ENCODE peak calls at places on chromosomes 11 and 22, in seven cellular contexts. H is fibroblast of lung, X is esophagus squamous epithelium, J is A549, Y is PC-3, T is caudate nucleus, E is IMR-90. K is an unnamed sample.

GRCh38 chr11:96782632-96783031 is 392.8 kb downstream of the JRKL start:
- DNase-seq in H (no peak), X (no peak), J (no peak), Y (peak), T (no peak), E (no peak), K (no peak)

GRCh38 chr11:10324474-10324873 is 19.6 kb downstream of the ADM start:
- DNase-seq in H (no peak), X (no peak), J (no peak), Y (no peak), T (no peak), E (peak), K (no peak)

GRCh38 chr11:23022854-23023253 is 162.6 kb upstream of the CCDC179 start:
- DNase-seq in H (no peak), X (no peak), J (no peak), Y (no peak), T (no peak), E (no peak), K (no peak)

GRCh38 chr22:22903355-22903777 is 15.8 kb downstream of the IGLL5 start:
- DNase-seq in H (no peak), X (no peak), J (no peak), Y (no peak), T (no peak), E (no peak), K (no peak)

GRCh38 chr22:22130956-22131355 is 113.6 kb upstream of the VPREB1 start:
- DNase-seq in H (no peak), X (no peak), J (no peak), Y (no peak), T (no peak), E (no peak), K (no peak)

GRCh38 chr11:68433541-68433940 is 27.0 kb upstream of the PPP6R3 start:
- DNase-seq in H (no peak), X (no peak), J (no peak), Y (no peak), T (no peak), E (no peak), K (no peak)

GRCh38 chr22:43090130-43090789 is 1.1 kb upstream of the TTLL1 start:
- DNase-seq in H (peak), X (no peak), J (peak), Y (peak), T (peak), E (peak), K (peak)

GRCh38 chr22:23670378-23671295 is 20.2 kb upstream of the RGL4 start:
- DNase-seq in H (no peak), X (no peak), J (no peak), Y (no peak), T (peak), E (no peak), K (no peak)

GRCh38 chr11:67490727-67491065 is 7.9 kb downstream of the AIP start:
- DNase-seq in H (no peak), X (no peak), J (no peak), Y (no peak), T (no peak), E (no peak), K (no peak)

GRCh38 chr11:18203723-18204122 is 31.1 kb downstream of the MRGPRX4 start:
- DNase-seq in H (no peak), X (no peak), J (peak), Y (peak), T (no peak), E (peak), K (no peak)

GRCh38 chr11:6538892-6539291 is 41.8 kb downstream of the DNHD1 start:
- DNase-seq in H (no peak), X (no peak), J (no peak), Y (no peak), T (no peak), E (no peak), K (no peak)

GRCh38 chr11:34269031-34269430 is 88.8 kb downstream of the ABTB2 start:
- DNase-seq in H (peak), X (no peak), J (no peak), Y (no peak), T (no peak), E (no peak), K (no peak)

GRCh38 chr22:23180893-23181762 is 819 bp downstream of the BCR start:
- DNase-seq in H (no peak), X (no peak), J (peak), Y (peak), T (no peak), E (no peak), K (no peak)

GRCh38 chr22:42747701-42748513 is 27.2 kb upstream of the A4GALT start:
- DNase-seq in H (peak), X (no peak), J (no peak), Y (no peak), T (no peak), E (peak), K (no peak)

GRCh38 chr11:83782329-83782728 is 496.2 kb upstream of the CCDC90B start:
- DNase-seq in H (no peak), X (no peak), J (no peak), Y (no peak), T (no peak), E (no peak), K (no peak)

GRCh38 chr22:46052801-46053562 is 76.0 kb upstream of the WNT7B start:
- DNase-seq in H (peak), X (no peak), J (no peak), Y (peak), T (peak), E (no peak), K (no peak)

GRCh38 chr22:19287889-19288288 is 3.6 kb downstream of the CLTCL1 start:
- DNase-seq in H (peak), X (no peak), J (peak), Y (peak), T (no peak), E (peak), K (no peak)

GRCh38 chr11:100774859-100775258 is 87.8 kb downstream of the ARHGAP42 start:
- DNase-seq in H (no peak), X (no peak), J (no peak), Y (no peak), T (no peak), E (no peak), K (no peak)

GRCh38 chr11:14973621-14974020 is 1.5 kb upstream of the CALCA start:
- DNase-seq in H (peak), X (no peak), J (no peak), Y (no peak), T (no peak), E (peak), K (no peak)

GRCh38 chr11:34602245-34602644 is 18.6 kb upstream of the EHF start:
- DNase-seq in H (no peak), X (no peak), J (no peak), Y (no peak), T (no peak), E (no peak), K (no peak)

GRCh38 chr11:27926981-27927481 is 180.9 kb downstream of the KIF18A start:
- DNase-seq in H (peak), X (no peak), J (peak), Y (peak), T (no peak), E (peak), K (no peak)

GRCh38 chr22:33529424-33530113 is 390.7 kb downstream of the LARGE1 start:
- DNase-seq in H (peak), X (no peak), J (no peak), Y (peak), T (no peak), E (peak), K (no peak)

GRCh38 chr11:44817207-44817944 is 90.6 kb downstream of the TSPAN18 start:
- DNase-seq in H (peak), X (no peak), J (no peak), Y (no peak), T (no peak), E (peak), K (no peak)

GRCh38 chr11:61955031-61955415 is 4.9 kb downstream of the BEST1 start:
- DNase-seq in H (peak), X (no peak), J (peak), Y (no peak), T (no peak), E (peak), K (no peak)

GRCh38 chr11:58770627-58771457 is 39.1 kb upstream of the GLYAT start:
- DNase-seq in H (peak), X (no peak), J (peak), Y (peak), T (no peak), E (peak), K (peak)

GRCh38 chr22:42754658-42755057 is 34.0 kb upstream of the A4GALT start:
- DNase-seq in H (peak), X (no peak), J (peak), Y (peak), T (no peak), E (peak), K (no peak)

GRCh38 chr11:61542024-61542461 is 33.5 kb downstream of the LRRC10B start:
- DNase-seq in H (no peak), X (no peak), J (no peak), Y (no peak), T (peak), E (no peak), K (no peak)

GRCh38 chr11:86589204-86589603 is 83.2 kb downstream of the ME3 start:
- DNase-seq in H (no peak), X (no peak), J (no peak), Y (no peak), T (no peak), E (no peak), K (no peak)
- H3K27ac ChIP-seq in H (no peak), X (peak), J (peak), Y (no peak), T (no peak), E (no peak), K (no peak)

DNA sequence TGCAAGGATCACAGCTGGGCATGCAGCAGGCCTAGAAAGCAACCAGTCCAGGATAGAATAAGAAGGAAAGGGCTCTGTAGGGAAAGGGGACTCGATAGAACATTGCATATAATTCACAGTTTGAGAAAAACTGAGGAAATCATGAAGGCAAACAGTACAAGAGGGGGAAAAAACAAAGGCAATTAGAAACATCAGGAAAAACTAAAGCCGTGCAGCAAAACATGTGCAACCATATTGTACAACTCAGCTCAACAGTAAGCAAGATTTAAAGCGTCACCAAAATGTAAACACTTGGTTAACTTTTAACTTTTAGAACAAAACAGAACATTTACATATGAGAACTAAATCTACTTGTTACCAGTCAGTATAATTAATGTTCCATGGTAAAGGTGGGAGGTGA is 8.5 kb downstream of the APOL3 start:
- DNase-seq in H (no peak), X (no peak), J (no peak), Y (no peak), T (no peak), E (no peak), K (no peak)
- H3K27ac ChIP-seq in H (no peak), X (peak), J (no peak), Y (no peak), T (no peak), E (no peak), K (no peak)

GRCh38 chr22:37404126-37404525 is 23.2 kb downstream of the ELFN2 start:
- DNase-seq in H (no peak), X (no peak), J (no peak), Y (no peak), T (no peak), E (no peak), K (no peak)

GRCh38 chr22:37401401-37401859 is 25.8 kb downstream of the ELFN2 start:
- DNase-seq in H (peak), X (no peak), J (no peak), Y (no peak), T (no peak), E (peak), K (no peak)

GRCh38 chr22:37403267-37403960 is 23.9 kb downstream of the ELFN2 start:
- DNase-seq in H (no peak), X (no peak), J (no peak), Y (no peak), T (no peak), E (no peak), K (no peak)

GRCh38 chr22:37400719-37401118 is 26.6 kb downstream of the ELFN2 start:
- DNase-seq in H (no peak), X (no peak), J (no peak), Y (peak), T (no peak), E (no peak), K (no peak)

GRCh38 chr22:37401861-37402506 is 25.3 kb downstream of the ELFN2 start:
- DNase-seq in H (no peak), X (no peak), J (no peak), Y (no peak), T (no peak), E (no peak), K (no peak)
- H3K27ac ChIP-seq in H (no peak), X (no peak), J (no peak), Y (no peak), T (no peak), E (no peak), K (no peak)

GRCh38 chr11:69697861-69698260 is 6.0 kb downstream of the FGF19 start:
- DNase-seq in H (no peak), X (no peak), J (no peak), Y (no peak), T (no peak), E (no peak), K (no peak)

GRCh38 chr11:69699213-69699612 is 4.6 kb downstream of the FGF19 start:
- DNase-seq in H (no peak), X (no peak), J (no peak), Y (no peak), T (no peak), E (no peak), K (no peak)

GRCh38 chr11:69697489-69697843 is 6.4 kb downstream of the FGF19 start:
- DNase-seq in H (no peak), X (no peak), J (no peak), Y (no peak), T (no peak), E (no peak), K (no peak)

GRCh38 chr11:69696749-69697488 is 6.9 kb downstream of the FGF19 start:
- DNase-seq in H (no peak), X (no peak), J (no peak), Y (peak), T (no peak), E (no peak), K (no peak)

DNA sequence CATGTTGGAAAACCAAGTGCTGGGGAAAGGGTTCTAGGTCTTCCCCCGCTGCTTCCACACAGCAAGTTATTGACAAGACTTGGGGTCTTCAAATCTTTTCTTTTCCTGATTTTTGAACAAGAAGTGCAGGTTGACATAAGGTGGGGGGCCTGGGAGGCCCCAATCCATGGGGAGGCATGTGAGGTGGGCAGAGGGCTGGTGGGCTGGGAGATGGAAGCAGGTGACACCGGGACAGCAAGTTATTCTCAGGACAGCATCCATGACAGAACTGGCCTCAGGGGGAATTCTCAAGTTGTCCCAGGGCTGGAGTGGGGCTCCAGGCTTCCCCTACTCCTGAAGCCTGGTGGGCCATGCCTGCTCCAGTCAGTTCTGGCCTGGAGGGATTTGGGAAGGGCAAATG is 5.5 kb downstream of the FGF19 start:
- DNase-seq in H (no peak), X (no peak), J (no peak), Y (no peak), T (no peak), E (no peak), K (no peak)
- H3K27ac ChIP-seq in H (no peak), X (no peak), J (no peak), Y (no peak), T (no peak), E (no peak), K (no peak)

DNA sequence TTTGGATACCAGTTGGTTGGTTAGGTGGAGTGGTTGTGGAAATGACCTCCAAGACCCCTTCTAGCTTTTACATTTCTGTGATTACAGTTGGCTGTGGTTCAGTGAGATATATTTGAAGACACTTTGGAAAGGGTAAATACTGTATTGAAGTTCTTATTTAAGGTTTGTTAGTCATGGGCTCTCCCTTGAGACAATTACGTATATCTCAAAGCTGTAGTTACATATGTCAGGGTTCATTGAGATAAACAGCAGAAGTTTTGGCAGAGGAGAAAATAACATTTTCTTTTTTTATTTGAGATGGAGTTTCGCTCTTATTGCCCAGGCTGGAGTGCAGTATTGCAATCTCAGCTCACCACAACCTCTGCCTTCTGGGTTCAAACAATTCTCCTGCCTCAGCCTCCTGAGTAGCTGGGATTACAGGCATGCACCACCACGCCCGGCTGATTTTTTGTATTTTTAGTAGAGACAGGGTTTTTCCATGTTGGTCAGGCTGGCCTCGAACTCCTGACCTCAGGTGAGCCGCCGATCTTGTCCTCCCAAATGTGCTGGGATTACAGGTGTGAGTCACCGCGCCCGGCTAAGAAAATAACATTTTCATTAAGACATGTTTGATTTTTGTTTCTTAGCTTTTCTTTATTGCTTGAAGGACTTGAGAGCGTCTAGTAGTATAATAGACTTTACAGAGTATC is 1.9 kb downstream of the RNF121 start:
- DNase-seq in H (no peak), X (no peak), J (no peak), Y (no peak), T (no peak), E (no peak), K (no peak)
- H3K27ac ChIP-seq in H (no peak), X (no peak), J (peak), Y (no peak), T (no peak), E (no peak), K (no peak)

GRCh38 chr11:123206671-123207421 is 11.8 kb upstream of the CLMP start:
- DNase-seq in H (peak), X (no peak), J (no peak), Y (no peak), T (no peak), E (peak), K (no peak)

GRCh38 chr11:123202155-123202714 is 7.2 kb upstream of the CLMP start:
- DNase-seq in H (peak), X (no peak), J (no peak), Y (no peak), T (no peak), E (peak), K (no peak)

GRCh38 chr11:123202723-123203122 is 7.7 kb upstream of the CLMP start:
- DNase-seq in H (no peak), X (no peak), J (no peak), Y (no peak), T (no peak), E (no peak), K (no peak)

GRCh38 chr11:123203934-123204333 is 8.9 kb upstream of the CLMP start:
- DNase-seq in H (peak), X (no peak), J (no peak), Y (no peak), T (no peak), E (peak), K (no peak)

DNA sequence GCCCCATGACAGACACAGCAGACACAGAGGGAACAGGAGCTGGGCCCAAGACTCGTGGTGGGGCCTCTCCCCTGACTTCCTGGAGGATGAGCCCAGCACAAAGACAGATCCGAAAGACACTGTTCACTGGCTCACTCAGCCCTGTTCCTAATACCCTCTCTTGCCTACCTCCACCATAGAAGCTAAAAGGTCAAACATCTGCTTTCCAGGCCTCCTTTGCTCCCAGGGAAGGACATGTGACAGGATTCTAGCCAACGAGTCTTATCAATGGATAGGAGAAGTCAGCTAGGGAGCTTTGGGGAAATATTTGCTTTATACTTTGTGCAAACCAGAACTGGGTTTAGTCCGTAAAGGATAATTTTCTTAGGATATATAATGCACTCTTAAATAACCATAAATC is 8.4 kb upstream of the CLMP start:
- DNase-seq in H (no peak), X (no peak), J (no peak), Y (no peak), T (no peak), E (no peak), K (no peak)
- H3K27ac ChIP-seq in H (no peak), X (peak), J (no peak), Y (no peak), T (no peak), E (no peak), K (no peak)

GRCh38 chr11:76265771-76266241 is 59.5 kb upstream of the WNT11 start:
- DNase-seq in H (peak), X (no peak), J (no peak), Y (no peak), T (no peak), E (no peak), K (no peak)
- H3K27ac ChIP-seq in H (no peak), X (peak), J (no peak), Y (peak), T (no peak), E (no peak), K (no peak)

DNA sequence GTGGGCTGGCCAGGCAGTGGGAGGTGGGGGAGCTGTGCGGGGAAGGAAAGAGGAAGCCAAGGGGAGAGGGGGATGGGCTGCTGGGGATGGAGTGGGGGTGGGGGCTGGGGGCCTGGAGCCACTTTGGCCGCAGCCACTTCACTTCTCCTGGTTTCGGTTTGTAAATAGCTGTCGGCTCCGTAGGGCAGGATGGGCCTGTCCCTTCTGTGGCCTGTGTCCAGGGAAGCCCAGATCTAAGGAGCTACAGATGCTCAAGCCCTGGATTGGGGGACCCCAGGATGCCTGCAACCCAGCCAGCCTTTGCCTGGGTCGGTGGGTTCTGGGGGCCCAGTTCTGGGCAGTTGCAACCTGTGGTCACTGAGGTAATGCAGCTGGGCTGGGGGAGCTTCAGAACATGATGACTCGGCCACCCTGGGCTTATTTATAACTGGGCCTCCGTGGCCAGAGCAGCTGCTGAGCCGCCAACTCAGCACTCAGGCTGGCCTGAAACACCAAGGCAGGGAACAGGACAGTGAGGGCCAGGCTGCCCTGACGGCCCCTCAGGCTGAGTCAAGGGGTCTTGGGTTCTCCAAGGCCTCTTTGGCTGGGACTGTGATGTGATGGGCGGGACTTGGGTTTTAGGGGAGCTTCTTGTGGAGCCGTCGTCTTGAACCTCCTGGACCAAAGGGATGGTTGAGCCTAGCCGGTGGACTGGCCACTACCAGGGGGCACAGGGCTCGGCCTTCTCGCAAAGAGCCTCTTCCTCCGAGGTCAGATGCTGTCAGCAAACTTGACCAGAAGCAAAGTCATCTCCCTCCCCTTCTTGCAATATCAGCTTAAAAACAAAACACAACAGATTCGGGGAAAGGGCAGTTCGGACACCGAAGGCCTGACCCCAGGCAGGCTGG is 15.0 kb upstream of the SLC39A13 start:
- DNase-seq in H (peak), X (no peak), J (no peak), Y (no peak), T (no peak), E (peak), K (no peak)
- H3K27ac ChIP-seq in H (peak), X (peak), J (no peak), Y (no peak), T (peak), E (peak), K (no peak)

GRCh38 chr11:78450866-78451265 is 33.2 kb upstream of the GAB2 start:
- DNase-seq in H (no peak), X (no peak), J (no peak), Y (no peak), T (no peak), E (no peak), K (no peak)
- H3K27ac ChIP-seq in H (no peak), X (no peak), J (no peak), Y (no peak), T (no peak), E (no peak), K (no peak)